ENCODE peak calls at places on chromosomes 13 and 19, in seven cellular contexts. Z is omental fat pad, V is fibroblast of lung, T is B cell, J is progenitor cell of endocrine pancreas, E is WTC11, I is GM13976. P is an unnamed sample.

GRCh38 chr13:76764916-76765315 is 121.3 kb downstream of the KCTD12 start:
- DNase-seq in Z (no peak), V (no peak), T (no peak), J (no peak), E (no peak), I (no peak), P (no peak)

GRCh38 chr13:108963846-108964600 is 334.6 kb downstream of the MYO16 start:
- DNase-seq in Z (no peak), V (peak), T (no peak), J (no peak), E (no peak), I (no peak), P (no peak)

GRCh38 chr13:93304134-93304533 is 77.5 kb downstream of the GPC6 start:
- DNase-seq in Z (no peak), V (no peak), T (no peak), J (no peak), E (no peak), I (no peak), P (no peak)

GRCh38 chr13:110874508-110874960 is 40.3 kb downstream of the ANKRD10 start:
- DNase-seq in Z (peak), V (peak), T (no peak), J (peak), E (peak), I (peak), P (peak)

GRCh38 chr13:67224148-67224846 is 5.8 kb downstream of the PCDH9 start:
- DNase-seq in Z (peak), V (peak), T (peak), J (no peak), E (peak), I (no peak), P (no peak)

GRCh38 chr13:73745190-73745589 is 389.0 kb downstream of the KLF12 start:
- DNase-seq in Z (no peak), V (no peak), T (no peak), J (no peak), E (no peak), I (no peak), P (no peak)

GRCh38 chr19:33767898-33768413 is 28.7 kb upstream of the KCTD15 start:
- DNase-seq in Z (no peak), V (peak), T (no peak), J (peak), E (peak), I (no peak), P (no peak)

GRCh38 chr19:47274071-47274890 is at the start of gene INAFM1:
- DNase-seq in Z (peak), V (peak), T (peak), J (peak), E (peak), I (peak), P (peak)

GRCh38 chr19:53960886-53961285 is 1.9 kb upstream of the CACNG8 start:
- DNase-seq in Z (no peak), V (no peak), T (no peak), J (no peak), E (no peak), I (peak), P (no peak)

GRCh38 chr13:50969691-50970090 is 60.1 kb downstream of the RNASEH2B start:
- DNase-seq in Z (no peak), V (peak), T (no peak), J (no peak), E (peak), I (no peak), P (no peak)

GRCh38 chr19:34996978-34997640 is 3.0 kb upstream of the GRAMD1A start:
- DNase-seq in Z (no peak), V (no peak), T (no peak), J (no peak), E (no peak), I (peak), P (no peak)

GRCh38 chr19:34994286-34994642 is 5.9 kb upstream of the GRAMD1A start:
- DNase-seq in Z (no peak), V (no peak), T (no peak), J (no peak), E (no peak), I (no peak), P (no peak)

GRCh38 chr19:34991542-34992333 is 8.4 kb upstream of the GRAMD1A start:
- DNase-seq in Z (no peak), V (no peak), T (no peak), J (no peak), E (no peak), I (no peak), P (no peak)

GRCh38 chr19:34995551-34995950 is 4.6 kb upstream of the GRAMD1A start:
- DNase-seq in Z (no peak), V (no peak), T (no peak), J (no peak), E (no peak), I (no peak), P (no peak)

GRCh38 chr19:34994643-34995471 is 5.3 kb upstream of the GRAMD1A start:
- DNase-seq in Z (no peak), V (no peak), T (no peak), J (no peak), E (no peak), I (no peak), P (no peak)
- TF ChIP-seq CTCF in Z (no peak), V (no peak), T (no peak), J (no peak), E (no peak), I (no peak), P (no peak)

GRCh38 chr19:1258707-1259205 is 10.4 kb downstream of the MIDN start:
- DNase-seq in Z (no peak), V (no peak), T (no peak), J (no peak), E (no peak), I (no peak), P (no peak)
- TF ChIP-seq CTCF in Z (no peak), V (no peak), T (no peak), J (no peak), E (no peak), I (no peak), P (no peak)

GRCh38 chr19:40561947-40562346 is 14.7 kb upstream of the SHKBP1 start:
- DNase-seq in Z (no peak), V (no peak), T (no peak), J (no peak), E (no peak), I (no peak), P (no peak)

GRCh38 chr19:40556953-40557530 is 19.6 kb upstream of the SHKBP1 start:
- DNase-seq in Z (no peak), V (no peak), T (no peak), J (no peak), E (no peak), I (no peak), P (no peak)

GRCh38 chr19:40555978-40556689 is 20.5 kb upstream of the SHKBP1 start:
- DNase-seq in Z (no peak), V (no peak), T (no peak), J (no peak), E (no peak), I (no peak), P (no peak)

GRCh38 chr19:40559394-40559793 is 17.3 kb upstream of the SHKBP1 start:
- DNase-seq in Z (no peak), V (no peak), T (no peak), J (no peak), E (no peak), I (no peak), P (no peak)

GRCh38 chr19:40560092-40560507 is 16.6 kb upstream of the SHKBP1 start:
- DNase-seq in Z (no peak), V (no peak), T (no peak), J (no peak), E (no peak), I (no peak), P (no peak)
- TF ChIP-seq CTCF in Z (no peak), V (no peak), T (no peak), J (no peak), E (no peak), I (no peak), P (no peak)

GRCh38 chr13:38046049-38046376 is 176.4 kb upstream of the TRPC4 start:
- DNase-seq in Z (no peak), V (no peak), T (no peak), J (no peak), E (no peak), I (no peak), P (no peak)

GRCh38 chr13:38044067-38044466 is 174.5 kb upstream of the TRPC4 start:
- DNase-seq in Z (no peak), V (no peak), T (no peak), J (no peak), E (no peak), I (no peak), P (no peak)

GRCh38 chr13:38042771-38043170 is 173.2 kb upstream of the TRPC4 start:
- DNase-seq in Z (no peak), V (peak), T (no peak), J (no peak), E (no peak), I (no peak), P (no peak)

GRCh38 chr13:38045278-38046048 is 175.9 kb upstream of the TRPC4 start:
- DNase-seq in Z (no peak), V (peak), T (no peak), J (no peak), E (no peak), I (no peak), P (no peak)
- TF ChIP-seq CTCF in Z (no peak), V (peak), T (no peak), J (peak), E (peak), I (peak), P (peak)

GRCh38 chr19:6020972-6021805 is 43.2 kb upstream of the RANBP3 start:
- DNase-seq in Z (no peak), V (no peak), T (no peak), J (no peak), E (no peak), I (no peak), P (no peak)

GRCh38 chr19:6023085-6023682 is 45.2 kb upstream of the RANBP3 start:
- DNase-seq in Z (no peak), V (peak), T (no peak), J (no peak), E (no peak), I (no peak), P (no peak)

GRCh38 chr19:6023936-6024335 is 46.0 kb upstream of the RANBP3 start:
- DNase-seq in Z (no peak), V (no peak), T (no peak), J (no peak), E (no peak), I (no peak), P (no peak)

GRCh38 chr19:6021878-6022569 is 44.1 kb upstream of the RANBP3 start:
- DNase-seq in Z (peak), V (peak), T (peak), J (peak), E (peak), I (peak), P (peak)

GRCh38 chr19:6022570-6023049 is 44.7 kb upstream of the RANBP3 start:
- DNase-seq in Z (no peak), V (no peak), T (no peak), J (no peak), E (no peak), I (no peak), P (no peak)
- TF ChIP-seq CTCF in Z (no peak), V (no peak), T (peak), J (no peak), E (peak), I (no peak), P (no peak)

GRCh38 chr13:23811366-23812027 is 77.7 kb downstream of the MIPEP start:
- DNase-seq in Z (no peak), V (no peak), T (peak), J (no peak), E (no peak), I (no peak), P (no peak)

GRCh38 chr13:23813635-23814034 is 75.6 kb downstream of the MIPEP start:
- DNase-seq in Z (no peak), V (no peak), T (no peak), J (no peak), E (no peak), I (no peak), P (no peak)

GRCh38 chr13:23808803-23809202 is 80.4 kb downstream of the MIPEP start:
- DNase-seq in Z (no peak), V (no peak), T (no peak), J (no peak), E (no peak), I (no peak), P (no peak)

GRCh38 chr13:23806874-23807522 is 82.2 kb downstream of the MIPEP start:
- DNase-seq in Z (no peak), V (no peak), T (no peak), J (no peak), E (no peak), I (no peak), P (no peak)

DNA sequence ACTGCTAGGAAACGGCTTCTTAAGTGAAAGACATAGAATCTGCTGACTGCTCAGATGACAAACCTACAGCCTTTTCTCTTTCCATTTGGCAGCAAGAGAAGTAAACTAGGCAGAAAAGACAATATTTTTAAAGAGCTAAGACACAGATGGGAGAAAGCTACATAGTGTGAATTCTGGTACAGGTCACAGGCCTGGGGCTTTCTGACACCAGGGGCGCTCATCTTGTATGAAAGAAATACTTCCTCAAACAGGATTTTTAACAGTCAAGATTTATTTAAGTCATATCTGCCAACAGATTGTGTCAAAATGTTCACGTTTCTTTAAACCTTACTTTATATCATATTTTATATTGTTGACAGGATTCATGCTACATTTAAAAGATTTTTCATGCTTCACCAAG is 78.4 kb downstream of the MIPEP start:
- DNase-seq in Z (no peak), V (no peak), T (peak), J (no peak), E (peak), I (peak), P (peak)
- TF ChIP-seq CTCF in Z (no peak), V (peak), T (peak), J (peak), E (no peak), I (no peak), P (peak)

GRCh38 chr19:55134732-55135131 is 14.3 kb downstream of the TNNT1 start:
- DNase-seq in Z (no peak), V (no peak), T (no peak), J (no peak), E (no peak), I (no peak), P (no peak)

GRCh38 chr19:55131421-55131820 is 14.0 kb upstream of the PPP1R12C start:
- DNase-seq in Z (no peak), V (no peak), T (no peak), J (no peak), E (no peak), I (no peak), P (no peak)

GRCh38 chr19:55136399-55137102 is 12.5 kb downstream of the TNNT1 start:
- DNase-seq in Z (no peak), V (no peak), T (no peak), J (no peak), E (no peak), I (no peak), P (no peak)

GRCh38 chr19:55133639-55134444 is 15.2 kb downstream of the TNNT1 start:
- DNase-seq in Z (no peak), V (no peak), T (no peak), J (no peak), E (no peak), I (peak), P (no peak)

GRCh38 chr19:55132453-55133129 is 15.2 kb upstream of the PPP1R12C start:
- DNase-seq in Z (no peak), V (no peak), T (no peak), J (no peak), E (no peak), I (no peak), P (no peak)
- TF ChIP-seq CTCF in Z (no peak), V (no peak), T (no peak), J (no peak), E (no peak), I (no peak), P (peak)

DNA sequence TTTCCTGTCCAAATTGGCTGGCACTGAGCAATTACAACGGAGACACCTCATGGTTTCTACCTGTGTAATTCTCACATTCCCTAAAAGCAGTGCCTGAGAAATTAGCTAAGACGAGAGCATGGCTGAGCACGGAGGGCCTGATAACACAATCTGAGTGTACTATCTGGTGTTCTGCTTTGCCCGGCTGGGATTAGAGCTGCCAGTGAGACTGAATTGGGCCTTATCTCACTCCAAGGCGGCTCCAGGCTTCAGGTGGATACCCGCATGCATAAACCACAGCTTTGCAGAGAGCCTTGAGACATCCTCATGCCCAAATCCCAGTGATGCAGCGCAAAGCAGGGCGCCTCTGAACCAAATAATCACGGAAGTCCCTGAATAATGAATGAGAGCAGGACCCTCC is 172.3 kb downstream of the OXGR1 start:
- DNase-seq in Z (no peak), V (no peak), T (no peak), J (no peak), E (no peak), I (no peak), P (no peak)
- TF ChIP-seq CTCF in Z (no peak), V (no peak), T (no peak), J (no peak), E (no peak), I (no peak), P (no peak)

GRCh38 chr19:5184930-5185329 is 155.7 kb downstream of the PTPRS start:
- DNase-seq in Z (no peak), V (no peak), T (no peak), J (no peak), E (no peak), I (no peak), P (peak)
- TF ChIP-seq CTCF in Z (no peak), V (no peak), T (no peak), J (no peak), E (no peak), I (no peak), P (no peak)

DNA sequence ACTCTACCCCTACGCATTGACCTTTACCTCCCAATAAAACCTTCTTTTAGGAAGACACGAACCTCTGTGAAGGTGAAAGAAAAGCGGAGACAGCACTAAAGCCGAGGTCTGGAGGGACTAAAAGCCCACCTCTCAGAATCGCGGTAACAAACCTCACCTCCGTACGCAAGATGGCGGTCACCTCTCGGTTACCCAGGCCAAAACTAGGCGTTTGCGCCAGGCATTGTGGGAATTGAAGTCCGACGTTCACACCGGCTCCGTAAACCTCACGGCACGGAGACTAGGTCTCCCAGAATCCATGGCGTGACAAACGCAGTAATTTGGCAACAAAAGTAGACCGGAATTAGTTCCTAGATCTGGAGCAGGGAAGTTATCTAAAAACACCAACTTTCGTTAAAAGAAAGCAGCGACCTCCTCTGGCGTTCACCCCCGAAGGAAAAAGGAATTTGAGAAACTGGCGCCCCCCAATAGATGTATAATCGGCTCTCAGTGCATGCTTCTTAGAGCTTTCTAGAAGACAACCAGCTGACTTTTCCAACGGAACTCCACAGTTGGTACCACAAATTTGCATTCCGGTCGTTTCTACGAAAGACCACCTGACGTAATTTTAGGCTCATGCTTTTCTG is at the start of gene N4BP2L2:
- DNase-seq in Z (peak), V (peak), T (peak), J (peak), E (peak), I (peak), P (peak)
- TF ChIP-seq CTCF in Z (no peak), V (peak), T (no peak), J (no peak), E (no peak), I (peak), P (peak)